ENCODE peak calls at places on chromosomes 6 and 20, in six cellular contexts. M is lung, L is fibroblast of lung, C is HCT116, F is heart left ventricle, Q is upper lobe of left lung. I is an unnamed sample.

GRCh38 chr6:105163186-105163585 is 16.6 kb downstream of the POPDC3 start:
- DNase-seq in M (no peak), L (no peak), Q (no peak), C (no peak), F (no peak), I (no peak)

GRCh38 chr6:72720464-72720863 is 98.6 kb downstream of the KCNQ5 start:
- DNase-seq in F (no peak), L (peak), M (no peak), Q (no peak), C (no peak), I (no peak)

GRCh38 chr6:3259491-3259958 is 778 bp downstream of the PSMG4 start:
- DNase-seq in M (no peak), Q (no peak), C (no peak), F (no peak), L (peak), I (peak)

GRCh38 chr6:18386302-18386976 is 711 bp upstream of the RNF144B start:
- DNase-seq in C (no peak), Q (no peak), M (peak), F (peak), L (peak), I (peak)

GRCh38 chr6:14120556-14120955 is 3.0 kb downstream of the CD83 start:
- DNase-seq in C (no peak), M (no peak), F (no peak), Q (no peak), L (no peak), I (no peak)

GRCh38 chr6:45075246-45075645 is 252.9 kb upstream of the RUNX2 start:
- DNase-seq in L (peak), C (no peak), Q (no peak), M (no peak), F (no peak), I (no peak)

GRCh38 chr6:70208235-70208790 is 94.6 kb downstream of the COL9A1 start:
- DNase-seq in Q (no peak), F (no peak), C (no peak), L (no peak), M (no peak), I (no peak)

GRCh38 chr6:32183483-32184083 is 470 bp downstream of the AGER start:
- DNase-seq in Q (no peak), L (no peak), C (no peak), M (no peak), F (peak), I (no peak)

GRCh38 chr20:42531675-42531985 is 658.1 kb downstream of the PTPRT start:
- DNase-seq in F (no peak), C (no peak), M (no peak), L (no peak), Q (no peak), I (peak)

GRCh38 chr6:158666637-158667359 is 16.9 kb downstream of the SYTL3 start:
- DNase-seq in L (peak), C (no peak), M (peak), F (no peak), Q (peak), I (no peak)

GRCh38 chr20:59583428-59584277 is 20.7 kb upstream of the PHACTR3 start:
- DNase-seq in M (no peak), C (no peak), L (no peak), F (peak), Q (peak), I (no peak)

GRCh38 chr6:31585531-31585930 is 546 bp upstream of the LST1 start:
- DNase-seq in M (no peak), L (no peak), F (no peak), Q (no peak), C (peak), I (no peak)

GRCh38 chr6:154408906-154409500 is 52.4 kb upstream of the IPCEF1 start:
- DNase-seq in M (no peak), C (no peak), L (peak), Q (no peak), F (peak), I (no peak)

GRCh38 chr6:105322499-105323231 is 80.2 kb downstream of the PREP start:
- DNase-seq in C (no peak), M (no peak), Q (no peak), L (no peak), F (no peak), I (no peak)

GRCh38 chr6:138662474-138662873 is 111.1 kb upstream of the CCDC28A start:
- DNase-seq in Q (no peak), C (no peak), M (no peak), L (peak), F (no peak), I (no peak)

GRCh38 chr20:34643919-34644318 is 33.0 kb downstream of the PIGU start:
- DNase-seq in M (no peak), F (no peak), L (peak), Q (no peak), C (no peak), I (no peak)

GRCh38 chr6:66048684-66049474 is 341.9 kb upstream of the EYS start:
- DNase-seq in F (no peak), M (no peak), Q (no peak), C (no peak), L (no peak), I (no peak)

GRCh38 chr6:114080891-114081510 is 110.1 kb upstream of the HDAC2 start:
- DNase-seq in C (no peak), F (no peak), Q (no peak), M (no peak), L (no peak), I (no peak)

GRCh38 chr20:40591104-40591503 is 97.9 kb downstream of the MAFB start:
- DNase-seq in L (no peak), Q (no peak), M (no peak), F (no peak), C (no peak), I (no peak)

GRCh38 chr6:142265476-142265875 is 36.3 kb upstream of the ADGRG6 start:
- DNase-seq in F (no peak), M (no peak), C (no peak), Q (no peak), L (no peak), I (no peak)

GRCh38 chr20:18133962-18134361 is 3.7 kb upstream of the KAT14 start:
- DNase-seq in Q (no peak), M (peak), C (no peak), L (no peak), F (no peak), I (no peak)

GRCh38 chr20:986733-987355 is 15.3 kb downstream of the RSPO4 start:
- DNase-seq in C (peak), M (no peak), F (no peak), L (no peak), Q (no peak), I (no peak)

GRCh38 chr20:19288636-19289035 is 76.2 kb downstream of the SLC24A3 start:
- DNase-seq in Q (no peak), L (no peak), M (no peak), F (no peak), C (no peak), I (no peak)

GRCh38 chr6:54758340-54758739 is 88.2 kb upstream of the FAM83B start:
- DNase-seq in Q (no peak), M (no peak), C (no peak), F (no peak), L (no peak), I (no peak)

GRCh38 chr6:155670655-155671054 is 215.0 kb upstream of the NOX3 start:
- DNase-seq in F (no peak), Q (no peak), M (no peak), L (no peak), C (no peak), I (no peak)

GRCh38 chr6:151962246-151962846 is 154.9 kb downstream of the ESR1 start:
- DNase-seq in F (no peak), M (no peak), C (no peak), L (peak), Q (no peak), I (no peak)

GRCh38 chr20:37226889-37227288 is 34.7 kb downstream of the GHRH start:
- DNase-seq in C (no peak), F (peak), M (peak), L (peak), Q (no peak), I (no peak)

GRCh38 chr6:137743493-137743892 is 123.6 kb upstream of the TNFAIP3 start:
- DNase-seq in C (peak), Q (no peak), M (no peak), F (no peak), L (no peak), I (no peak)

GRCh38 chr6:40894962-40895799 is 143.8 kb downstream of the UNC5CL start:
- DNase-seq in Q (peak), M (peak), L (peak), C (peak), F (peak), I (peak)

GRCh38 chr20:3071266-3071609 is 182 bp upstream of the OXT start:
- DNase-seq in L (no peak), M (no peak), Q (no peak), C (no peak), F (no peak), I (no peak)

GRCh38 chr20:3074812-3075211 is 3.4 kb downstream of the OXT start:
- DNase-seq in C (no peak), M (no peak), F (no peak), L (no peak), Q (no peak), I (no peak)

GRCh38 chr20:3072530-3073250 is 1.3 kb downstream of the OXT start:
- DNase-seq in C (no peak), L (no peak), Q (peak), M (no peak), F (no peak), I (no peak)

GRCh38 chr20:3068986-3069900 is 2.2 kb upstream of the OXT start:
- DNase-seq in C (no peak), F (no peak), L (no peak), Q (no peak), M (no peak), I (no peak)

GRCh38 chr20:3071610-3072529 is at the start of gene OXT:
- DNase-seq in C (no peak), F (peak), Q (peak), M (no peak), L (peak), I (no peak)
- H3K27ac ChIP-seq in C (no peak), F (no peak), Q (no peak), M (no peak), L (no peak), I (no peak)

GRCh38 chr6:16545382-16545781 is 215.9 kb downstream of the ATXN1 start:
- DNase-seq in L (no peak), Q (no peak), F (no peak), C (no peak), M (no peak), I (no peak)
- H3K27ac ChIP-seq in L (no peak), Q (no peak), F (no peak), C (no peak), M (no peak), I (no peak)

GRCh38 chr6:24402697-24403500 is at the start of gene MRS2:
- DNase-seq in Q (peak), F (peak), M (peak), L (peak), C (peak), I (peak)
- H3K27ac ChIP-seq in Q (peak), F (peak), M (peak), L (peak), C (peak), I (peak)

GRCh38 chr6:79947191-79948173 is at the start of gene ELOVL4:
- DNase-seq in F (peak), Q (peak), L (peak), M (no peak), C (no peak), I (peak)
- H3K27ac ChIP-seq in F (no peak), Q (no peak), L (peak), M (no peak), C (no peak), I (peak)

DNA sequence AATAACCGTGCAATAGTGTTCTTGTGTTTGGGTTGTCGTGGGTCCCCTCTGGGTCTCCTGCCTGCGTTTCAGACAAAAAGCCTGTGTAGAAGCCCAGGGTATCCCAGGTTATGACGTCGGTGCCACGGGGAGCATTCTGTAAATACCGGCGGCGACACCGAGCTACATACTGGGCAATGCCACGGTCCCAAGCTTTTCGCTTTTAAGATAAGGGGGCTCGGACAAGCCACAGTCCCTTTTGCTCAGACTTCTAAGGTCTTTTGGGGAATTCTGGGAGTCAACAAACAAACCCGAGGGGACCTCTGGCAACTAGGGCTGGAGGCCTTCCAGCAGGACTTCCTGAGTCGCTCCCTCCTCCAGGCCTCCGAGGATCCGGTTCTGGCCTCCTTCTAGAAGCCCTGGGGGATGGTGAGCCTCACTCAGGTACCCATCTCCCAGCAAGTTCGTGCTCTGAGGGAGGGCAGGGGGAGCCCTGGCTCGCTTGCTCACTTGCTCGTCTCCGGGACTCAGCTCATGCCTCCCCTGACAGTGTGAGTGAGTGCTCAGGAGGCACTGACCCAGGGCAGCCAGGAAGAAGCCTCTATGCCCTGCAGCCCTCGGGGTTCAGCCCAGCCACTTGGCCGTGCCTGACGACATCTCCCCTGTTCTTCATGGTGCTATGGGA is 62.4 kb upstream of the MRPS10 start:
- DNase-seq in Q (peak), M (no peak), F (peak), L (peak), C (no peak), I (no peak)
- H3K27ac ChIP-seq in Q (peak), M (peak), F (peak), L (peak), C (no peak), I (no peak)

GRCh38 chr6:169382735-169383134 is 129.1 kb upstream of the THBS2 start:
- DNase-seq in Q (no peak), C (no peak), F (no peak), M (no peak), L (no peak), I (no peak)
- H3K27ac ChIP-seq in Q (no peak), C (no peak), F (no peak), M (no peak), L (no peak), I (no peak)

GRCh38 chr6:15483060-15483459 is 179.8 kb downstream of the DTNBP1 start:
- DNase-seq in F (no peak), L (no peak), C (no peak), M (no peak), Q (no peak), I (no peak)
- H3K27ac ChIP-seq in F (no peak), L (no peak), C (no peak), M (no peak), Q (no peak), I (no peak)

I was measured in substantia nigra.